ENCODE peak calls at places on chromosomes 16 and 17, in nine cellular contexts. One of them, this sample, is unnamed.

GRCh38 chr17:226773-227580 is 45.5 kb upstream of the DOC2B start:
- DNase-seq in adrenal gland: peak; percentile 7
- DNase-seq in prostate gland: no peak
- DNase-seq in endothelial cell of umbilical vein: no peak
- DNase-seq in thyroid gland: no peak
- DNase-seq in ovary: no peak
- DNase-seq in breast epithelium: no peak
- DNase-seq in A549: no peak
- DNase-seq in upper lobe of left lung: no peak
- DNase-seq in this sample: no peak

GRCh38 chr16:67456383-67457140 is 24.4 kb downstream of the ATP6V0D1 start:
- DNase-seq in adrenal gland: peak; percentile 71
- DNase-seq in prostate gland: peak; percentile 82
- DNase-seq in endothelial cell of umbilical vein: no peak
- DNase-seq in thyroid gland: peak; percentile 81
- DNase-seq in ovary: no peak
- DNase-seq in breast epithelium: peak; percentile 83
- DNase-seq in A549: peak; percentile 58
- DNase-seq in upper lobe of left lung: peak; percentile 70
- DNase-seq in this sample: no peak

GRCh38 chr16:10920726-10921427 is 21.4 kb downstream of the DEXI start:
- DNase-seq in adrenal gland: no peak
- DNase-seq in prostate gland: no peak
- DNase-seq in endothelial cell of umbilical vein: no peak
- DNase-seq in thyroid gland: peak; percentile 85
- DNase-seq in ovary: no peak
- DNase-seq in breast epithelium: no peak
- DNase-seq in A549: no peak
- DNase-seq in upper lobe of left lung: no peak
- DNase-seq in this sample: peak; percentile 35

GRCh38 chr17:65183736-65184135 is 46.6 kb downstream of the RGS9 start:
- DNase-seq in adrenal gland: no peak
- DNase-seq in prostate gland: peak; percentile 4
- DNase-seq in endothelial cell of umbilical vein: peak; percentile 51
- DNase-seq in thyroid gland: peak; percentile 17
- DNase-seq in ovary: no peak
- DNase-seq in breast epithelium: peak; percentile 65
- DNase-seq in A549: peak; percentile 35
- DNase-seq in upper lobe of left lung: no peak
- DNase-seq in this sample: peak; percentile 63

GRCh38 chr16:54285414-54286066 is 1.0 kb downstream of the IRX3 start:
- DNase-seq in adrenal gland: no peak
- DNase-seq in prostate gland: peak; percentile 32
- DNase-seq in endothelial cell of umbilical vein: no peak
- DNase-seq in thyroid gland: no peak
- DNase-seq in ovary: peak; percentile 32
- DNase-seq in breast epithelium: peak; percentile 50
- DNase-seq in A549: no peak
- DNase-seq in upper lobe of left lung: peak; percentile 27
- DNase-seq in this sample: peak; percentile 86

GRCh38 chr17:75864448-75864871 is 9.3 kb upstream of the WBP2 start:
- DNase-seq in adrenal gland: no peak
- DNase-seq in prostate gland: no peak
- DNase-seq in endothelial cell of umbilical vein: no peak
- DNase-seq in thyroid gland: no peak
- DNase-seq in ovary: peak; percentile 73
- DNase-seq in breast epithelium: peak; percentile 48
- DNase-seq in A549: no peak
- DNase-seq in upper lobe of left lung: peak; percentile 82
- DNase-seq in this sample: peak; percentile 60

GRCh38 chr16:19505600-19506303 is 16.1 kb downstream of the GDE1 start:
- DNase-seq in adrenal gland: no peak
- DNase-seq in prostate gland: no peak
- DNase-seq in endothelial cell of umbilical vein: peak; percentile 89
- DNase-seq in thyroid gland: peak; percentile 56
- DNase-seq in ovary: no peak
- DNase-seq in breast epithelium: no peak
- DNase-seq in A549: no peak
- DNase-seq in upper lobe of left lung: no peak
- DNase-seq in this sample: no peak

GRCh38 chr17:29368926-29369325 is 21.2 kb upstream of the TAOK1 start:
- DNase-seq in adrenal gland: no peak
- DNase-seq in prostate gland: no peak
- DNase-seq in endothelial cell of umbilical vein: no peak
- DNase-seq in thyroid gland: peak; percentile 9
- DNase-seq in ovary: no peak
- DNase-seq in breast epithelium: no peak
- DNase-seq in A549: no peak
- DNase-seq in upper lobe of left lung: peak; percentile 32
- DNase-seq in this sample: no peak

GRCh38 chr16:6481894-6482293 is 850.8 kb upstream of the RBFOX1 start:
- DNase-seq in adrenal gland: no peak
- DNase-seq in prostate gland: no peak
- DNase-seq in endothelial cell of umbilical vein: no peak
- DNase-seq in thyroid gland: no peak
- DNase-seq in ovary: no peak
- DNase-seq in breast epithelium: no peak
- DNase-seq in A549: no peak
- DNase-seq in upper lobe of left lung: no peak
- DNase-seq in this sample: no peak

GRCh38 chr17:7922499-7923289 is 6.6 kb upstream of the RNF227 start:
- DNase-seq in adrenal gland: peak; percentile 82
- DNase-seq in prostate gland: peak; percentile 78
- DNase-seq in endothelial cell of umbilical vein: peak; percentile 83
- DNase-seq in thyroid gland: peak; percentile 82
- DNase-seq in ovary: peak; percentile 92
- DNase-seq in breast epithelium: peak; percentile 84
- DNase-seq in A549: no peak
- DNase-seq in upper lobe of left lung: peak; percentile 90
- DNase-seq in this sample: no peak

GRCh38 chr17:71287246-71287828 is 833.5 kb upstream of the SOX9 start:
- DNase-seq in adrenal gland: no peak
- DNase-seq in prostate gland: no peak
- DNase-seq in endothelial cell of umbilical vein: no peak
- DNase-seq in thyroid gland: peak; percentile 55
- DNase-seq in ovary: no peak
- DNase-seq in breast epithelium: no peak
- DNase-seq in A549: no peak
- DNase-seq in upper lobe of left lung: no peak
- DNase-seq in this sample: no peak

GRCh38 chr17:58507123-58507634 is 7.3 kb downstream of the MTMR4 start:
- DNase-seq in adrenal gland: peak; percentile 59
- DNase-seq in prostate gland: no peak
- DNase-seq in endothelial cell of umbilical vein: no peak
- DNase-seq in thyroid gland: no peak
- DNase-seq in ovary: no peak
- DNase-seq in breast epithelium: no peak
- DNase-seq in A549: no peak
- DNase-seq in upper lobe of left lung: peak; percentile 77
- DNase-seq in this sample: no peak

GRCh38 chr16:47853635-47854034 is 302.2 kb downstream of the ABCC12 start:
- DNase-seq in adrenal gland: no peak
- DNase-seq in prostate gland: no peak
- DNase-seq in endothelial cell of umbilical vein: no peak
- DNase-seq in thyroid gland: no peak
- DNase-seq in ovary: no peak
- DNase-seq in breast epithelium: no peak
- DNase-seq in A549: no peak
- DNase-seq in upper lobe of left lung: no peak
- DNase-seq in this sample: no peak

GRCh38 chr16:67165121-67166034 is 833 bp downstream of the HSF4 start:
- DNase-seq in adrenal gland: no peak
- DNase-seq in prostate gland: no peak
- DNase-seq in endothelial cell of umbilical vein: no peak
- DNase-seq in thyroid gland: peak; percentile 29
- DNase-seq in ovary: peak; percentile 48
- DNase-seq in breast epithelium: no peak
- DNase-seq in A549: no peak
- DNase-seq in upper lobe of left lung: no peak
- DNase-seq in this sample: no peak

GRCh38 chr16:2468142-2468724 is 2.9 kb upstream of the NTN3 start:
- DNase-seq in adrenal gland: no peak
- DNase-seq in prostate gland: peak; percentile 56
- DNase-seq in endothelial cell of umbilical vein: peak; percentile 14
- DNase-seq in thyroid gland: peak; percentile 19
- DNase-seq in ovary: peak; percentile 51
- DNase-seq in breast epithelium: no peak
- DNase-seq in A549: peak; percentile 23
- DNase-seq in upper lobe of left lung: no peak
- DNase-seq in this sample: peak; percentile 72

GRCh38 chr17:14784997-14785696 is 480.0 kb downstream of the PMP22 start:
- DNase-seq in adrenal gland: no peak
- DNase-seq in prostate gland: no peak
- DNase-seq in endothelial cell of umbilical vein: no peak
- DNase-seq in thyroid gland: no peak
- DNase-seq in ovary: no peak
- DNase-seq in breast epithelium: no peak
- DNase-seq in A549: no peak
- DNase-seq in upper lobe of left lung: no peak
- DNase-seq in this sample: no peak

GRCh38 chr16:88383401-88384221 is 852 bp downstream of the ZNF469 start:
- DNase-seq in adrenal gland: no peak
- DNase-seq in prostate gland: no peak
- DNase-seq in endothelial cell of umbilical vein: peak; percentile 22
- DNase-seq in thyroid gland: no peak
- DNase-seq in ovary: peak; percentile 74
- DNase-seq in breast epithelium: no peak
- DNase-seq in A549: peak; percentile 83
- DNase-seq in upper lobe of left lung: no peak
- DNase-seq in this sample: no peak

GRCh38 chr16:3959148-3959547 is 78.6 kb upstream of the CREBBP start:
- DNase-seq in adrenal gland: peak; percentile 64
- DNase-seq in prostate gland: no peak
- DNase-seq in endothelial cell of umbilical vein: no peak
- DNase-seq in thyroid gland: peak; percentile 86
- DNase-seq in ovary: no peak
- DNase-seq in breast epithelium: no peak
- DNase-seq in A549: no peak
- DNase-seq in upper lobe of left lung: peak; percentile 79
- DNase-seq in this sample: no peak

GRCh38 chr16:81729451-81729850 is 49.6 kb upstream of the PLCG2 start:
- DNase-seq in adrenal gland: no peak
- DNase-seq in prostate gland: no peak
- DNase-seq in endothelial cell of umbilical vein: no peak
- DNase-seq in thyroid gland: no peak
- DNase-seq in ovary: peak; percentile 43
- DNase-seq in breast epithelium: no peak
- DNase-seq in A549: no peak
- DNase-seq in upper lobe of left lung: no peak
- DNase-seq in this sample: no peak

GRCh38 chr16:78704421-78704820 is 605.0 kb downstream of the WWOX start:
- DNase-seq in adrenal gland: no peak
- DNase-seq in prostate gland: no peak
- DNase-seq in endothelial cell of umbilical vein: no peak
- DNase-seq in thyroid gland: no peak
- DNase-seq in ovary: no peak
- DNase-seq in breast epithelium: no peak
- DNase-seq in A549: no peak
- DNase-seq in upper lobe of left lung: no peak
- DNase-seq in this sample: no peak
- TF ChIP-seq POLR2A in adrenal gland: no peak
- TF ChIP-seq POLR2A in prostate gland: no peak
- TF ChIP-seq POLR2A in endothelial cell of umbilical vein: no peak
- TF ChIP-seq POLR2A in thyroid gland: no peak
- TF ChIP-seq POLR2A in ovary: no peak
- TF ChIP-seq POLR2A in breast epithelium: no peak
- TF ChIP-seq POLR2A in A549: no peak
- TF ChIP-seq POLR2A in upper lobe of left lung: no peak
- TF ChIP-seq POLR2A in this sample: no peak

GRCh38 chr17:40322417-40323315 is 13.7 kb downstream of the RARA start:
- DNase-seq in adrenal gland: peak; percentile 82
- DNase-seq in prostate gland: no peak
- DNase-seq in endothelial cell of umbilical vein: peak; percentile 91
- DNase-seq in thyroid gland: peak; percentile 80
- DNase-seq in ovary: peak; percentile 66
- DNase-seq in breast epithelium: peak; percentile 86
- DNase-seq in A549: peak; percentile 94
- DNase-seq in upper lobe of left lung: peak; percentile 89
- DNase-seq in this sample: no peak
- TF ChIP-seq POLR2A in adrenal gland: peak; percentile 23
- TF ChIP-seq POLR2A in prostate gland: no peak
- TF ChIP-seq POLR2A in endothelial cell of umbilical vein: no peak
- TF ChIP-seq POLR2A in thyroid gland: no peak
- TF ChIP-seq POLR2A in ovary: no peak
- TF ChIP-seq POLR2A in breast epithelium: no peak
- TF ChIP-seq POLR2A in A549: no peak
- TF ChIP-seq POLR2A in upper lobe of left lung: no peak
- TF ChIP-seq POLR2A in this sample: no peak

GRCh38 chr17:77647531-77647930 is 311.0 kb upstream of the TNRC6C start:
- DNase-seq in adrenal gland: no peak
- DNase-seq in prostate gland: no peak
- DNase-seq in endothelial cell of umbilical vein: no peak
- DNase-seq in thyroid gland: no peak
- DNase-seq in ovary: no peak
- DNase-seq in breast epithelium: no peak
- DNase-seq in A549: no peak
- DNase-seq in upper lobe of left lung: peak; percentile 4
- DNase-seq in this sample: no peak
- TF ChIP-seq POLR2A in adrenal gland: no peak
- TF ChIP-seq POLR2A in prostate gland: no peak
- TF ChIP-seq POLR2A in endothelial cell of umbilical vein: no peak
- TF ChIP-seq POLR2A in thyroid gland: no peak
- TF ChIP-seq POLR2A in ovary: no peak
- TF ChIP-seq POLR2A in breast epithelium: no peak
- TF ChIP-seq POLR2A in A549: no peak
- TF ChIP-seq POLR2A in upper lobe of left lung: no peak
- TF ChIP-seq POLR2A in this sample: no peak

DNA sequence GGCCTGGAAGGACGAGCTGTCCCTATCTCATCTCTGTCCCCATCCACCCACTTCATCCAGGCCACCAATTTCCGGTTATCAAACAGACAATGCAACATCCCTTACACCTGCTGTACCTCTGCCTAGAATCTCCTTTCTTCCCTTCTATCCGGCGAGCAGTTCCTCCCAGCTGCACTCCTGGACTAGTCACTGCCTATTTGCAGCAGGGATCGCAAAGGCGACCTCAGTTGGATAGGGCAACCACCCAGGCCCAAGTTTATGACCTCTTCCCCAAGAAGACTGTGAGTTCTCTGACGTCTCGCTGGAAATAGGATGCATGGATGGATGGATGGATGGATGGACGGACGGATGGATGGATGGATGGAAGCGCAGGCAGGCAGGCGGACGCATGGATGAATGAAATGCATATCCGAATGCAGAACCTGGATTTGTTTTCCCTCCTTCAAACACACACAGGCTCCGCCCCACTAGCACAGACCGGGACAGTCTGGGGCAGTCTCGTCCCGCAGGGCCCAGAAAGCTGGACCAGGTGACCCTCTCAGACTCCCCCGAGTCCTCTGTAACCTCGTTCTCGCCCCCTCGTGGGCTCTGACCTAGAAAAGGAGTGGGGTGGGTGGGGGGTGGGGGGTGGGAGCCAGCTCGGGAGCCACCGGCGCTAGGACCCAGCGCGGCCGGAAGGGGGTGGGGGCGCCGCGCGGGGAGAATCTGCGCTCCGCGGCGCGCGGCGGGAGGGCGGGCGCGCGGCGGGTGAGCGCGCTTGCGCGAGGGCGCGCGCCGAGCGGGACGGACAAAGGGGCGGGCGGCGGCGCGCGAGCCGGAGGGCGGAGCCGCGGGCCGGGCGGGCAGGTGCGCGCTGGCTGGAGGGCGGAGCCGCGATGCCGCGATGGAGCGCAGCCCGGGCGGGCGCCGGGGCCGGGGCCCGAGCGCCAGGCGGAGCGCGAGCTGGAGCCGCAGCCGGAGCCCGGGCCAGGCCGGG is at the start of gene SBK1:
- DNase-seq in adrenal gland: peak; percentile 69
- DNase-seq in prostate gland: peak; percentile 72
- DNase-seq in endothelial cell of umbilical vein: peak; percentile 35
- DNase-seq in thyroid gland: peak; percentile 82
- DNase-seq in ovary: peak; percentile 80
- DNase-seq in breast epithelium: peak; percentile 43
- DNase-seq in A549: peak; percentile 92
- DNase-seq in upper lobe of left lung: peak; percentile 72
- DNase-seq in this sample: peak; percentile 90
- TF ChIP-seq POLR2A in adrenal gland: no peak
- TF ChIP-seq POLR2A in prostate gland: no peak
- TF ChIP-seq POLR2A in endothelial cell of umbilical vein: no peak
- TF ChIP-seq POLR2A in thyroid gland: peak; percentile 74
- TF ChIP-seq POLR2A in ovary: no peak
- TF ChIP-seq POLR2A in breast epithelium: no peak
- TF ChIP-seq POLR2A in A549: no peak
- TF ChIP-seq POLR2A in upper lobe of left lung: no peak
- TF ChIP-seq POLR2A in this sample: no peak